ENCODE peak calls at places on chromosome 15, in eight cellular contexts. One of them, this sample, is unnamed.

GRCh38 chr15:65289261-65289854 is 2.7 kb upstream of the PARP16 start:
- DNase-seq in esophagus squamous epithelium: no peak
- DNase-seq in transverse colon: no peak
- DNase-seq in A549: no peak
- DNase-seq in stomach: no peak
- DNase-seq in K562: no peak
- DNase-seq in gastrocnemius medialis: no peak
- DNase-seq in HCT116: no peak
- DNase-seq in this sample: no peak

GRCh38 chr15:67421105-67421504 is 99.8 kb upstream of the C15orf61 start:
- DNase-seq in esophagus squamous epithelium: no peak
- DNase-seq in transverse colon: no peak
- DNase-seq in A549: no peak
- DNase-seq in stomach: no peak
- DNase-seq in K562: no peak
- DNase-seq in gastrocnemius medialis: no peak
- DNase-seq in HCT116: no peak
- DNase-seq in this sample: no peak

GRCh38 chr15:28786521-28786920 is 61.9 kb downstream of the GOLGA6L7 start:
- DNase-seq in esophagus squamous epithelium: no peak
- DNase-seq in transverse colon: no peak
- DNase-seq in A549: no peak
- DNase-seq in stomach: no peak
- DNase-seq in K562: no peak
- DNase-seq in gastrocnemius medialis: no peak
- DNase-seq in HCT116: no peak
- DNase-seq in this sample: no peak

GRCh38 chr15:51731549-51732267 is 5.7 kb downstream of the LYSMD2 start:
- DNase-seq in esophagus squamous epithelium: no peak
- DNase-seq in transverse colon: peak; percentile 28
- DNase-seq in A549: no peak
- DNase-seq in stomach: peak; percentile 39
- DNase-seq in K562: peak; percentile 21
- DNase-seq in gastrocnemius medialis: no peak
- DNase-seq in HCT116: no peak
- DNase-seq in this sample: peak; percentile 80

GRCh38 chr15:70936326-70936725 is 43.7 kb downstream of the LRRC49 start:
- DNase-seq in esophagus squamous epithelium: no peak
- DNase-seq in transverse colon: no peak
- DNase-seq in A549: no peak
- DNase-seq in stomach: no peak
- DNase-seq in K562: no peak
- DNase-seq in gastrocnemius medialis: no peak
- DNase-seq in HCT116: no peak
- DNase-seq in this sample: no peak

GRCh38 chr15:35055416-35056105 is 29.5 kb downstream of the NANOGP8 start:
- DNase-seq in esophagus squamous epithelium: no peak
- DNase-seq in transverse colon: no peak
- DNase-seq in A549: no peak
- DNase-seq in stomach: no peak
- DNase-seq in K562: no peak
- DNase-seq in gastrocnemius medialis: no peak
- DNase-seq in HCT116: no peak
- DNase-seq in this sample: no peak

GRCh38 chr15:25701716-25702465 is 161.2 kb downstream of the ATP10A start:
- DNase-seq in esophagus squamous epithelium: no peak
- DNase-seq in transverse colon: no peak
- DNase-seq in A549: no peak
- DNase-seq in stomach: no peak
- DNase-seq in K562: no peak
- DNase-seq in gastrocnemius medialis: no peak
- DNase-seq in HCT116: no peak
- DNase-seq in this sample: no peak

GRCh38 chr15:54594115-54594514 is 602.6 kb downstream of the RSL24D1 start:
- DNase-seq in esophagus squamous epithelium: no peak
- DNase-seq in transverse colon: no peak
- DNase-seq in A549: no peak
- DNase-seq in stomach: no peak
- DNase-seq in K562: no peak
- DNase-seq in gastrocnemius medialis: no peak
- DNase-seq in HCT116: no peak
- DNase-seq in this sample: no peak

GRCh38 chr15:40441736-40442531 is 1.2 kb downstream of the BAHD1 start:
- DNase-seq in esophagus squamous epithelium: no peak
- DNase-seq in transverse colon: peak; percentile 30
- DNase-seq in A549: no peak
- DNase-seq in stomach: no peak
- DNase-seq in K562: peak; percentile 44
- DNase-seq in gastrocnemius medialis: no peak
- DNase-seq in HCT116: no peak
- DNase-seq in this sample: no peak

GRCh38 chr15:92845109-92845508 is 55.0 kb upstream of the CHD2 start:
- DNase-seq in esophagus squamous epithelium: no peak
- DNase-seq in transverse colon: no peak
- DNase-seq in A549: no peak
- DNase-seq in stomach: no peak
- DNase-seq in K562: no peak
- DNase-seq in gastrocnemius medialis: no peak
- DNase-seq in HCT116: no peak
- DNase-seq in this sample: no peak

GRCh38 chr15:45919806-45920205 is 285.0 kb downstream of the SQOR start:
- DNase-seq in esophagus squamous epithelium: no peak
- DNase-seq in transverse colon: no peak
- DNase-seq in A549: peak; percentile 39
- DNase-seq in stomach: no peak
- DNase-seq in K562: no peak
- DNase-seq in gastrocnemius medialis: no peak
- DNase-seq in HCT116: no peak
- DNase-seq in this sample: no peak

GRCh38 chr15:87711011-87711410 is 545.5 kb downstream of the NTRK3 start:
- DNase-seq in esophagus squamous epithelium: no peak
- DNase-seq in transverse colon: no peak
- DNase-seq in A549: no peak
- DNase-seq in stomach: no peak
- DNase-seq in K562: no peak
- DNase-seq in gastrocnemius medialis: no peak
- DNase-seq in HCT116: no peak
- DNase-seq in this sample: no peak

GRCh38 chr15:35507932-35508638 is 37.9 kb downstream of the DPH6 start:
- DNase-seq in esophagus squamous epithelium: no peak
- DNase-seq in transverse colon: no peak
- DNase-seq in A549: no peak
- DNase-seq in stomach: no peak
- DNase-seq in K562: no peak
- DNase-seq in gastrocnemius medialis: no peak
- DNase-seq in HCT116: no peak
- DNase-seq in this sample: no peak

GRCh38 chr15:99054025-99054387 is 46.4 kb upstream of the PGPEP1L start:
- DNase-seq in esophagus squamous epithelium: no peak
- DNase-seq in transverse colon: no peak
- DNase-seq in A549: no peak
- DNase-seq in stomach: no peak
- DNase-seq in K562: no peak
- DNase-seq in gastrocnemius medialis: peak; percentile 72
- DNase-seq in HCT116: no peak
- DNase-seq in this sample: no peak
- H3K4me1 ChIP-seq in esophagus squamous epithelium: peaks cover 10% of the 10 kb centered on the region
- H3K4me1 ChIP-seq in transverse colon: peaks cover 4% of the 10 kb centered on the region
- H3K4me1 ChIP-seq in A549: peaks cover 20% of the 10 kb centered on the region
- H3K4me1 ChIP-seq in stomach: peaks cover 8% of the 10 kb centered on the region
- H3K4me1 ChIP-seq in K562: peaks cover 2% of the 10 kb centered on the region
- H3K4me1 ChIP-seq in gastrocnemius medialis: peaks cover 23% of the 10 kb centered on the region
- H3K4me1 ChIP-seq in HCT116: peaks cover 4% of the 10 kb centered on the region
- H3K4me1 ChIP-seq in this sample: peaks cover 12% of the 10 kb centered on the region

GRCh38 chr15:31327674-31328424 is 1.2 kb downstream of the KLF13 start:
- DNase-seq in esophagus squamous epithelium: no peak
- DNase-seq in transverse colon: peak; percentile 82
- DNase-seq in A549: peak; percentile 38
- DNase-seq in stomach: peak; percentile 76
- DNase-seq in K562: peak; percentile 70
- DNase-seq in gastrocnemius medialis: no peak
- DNase-seq in HCT116: no peak
- DNase-seq in this sample: no peak

GRCh38 chr15:31324739-31325431 is 1.8 kb upstream of the KLF13 start:
- DNase-seq in esophagus squamous epithelium: no peak
- DNase-seq in transverse colon: no peak
- DNase-seq in A549: no peak
- DNase-seq in stomach: no peak
- DNase-seq in K562: no peak
- DNase-seq in gastrocnemius medialis: no peak
- DNase-seq in HCT116: no peak
- DNase-seq in this sample: no peak

GRCh38 chr15:31326729-31327673 is at the start of gene KLF13:
- DNase-seq in esophagus squamous epithelium: no peak
- DNase-seq in transverse colon: peak; percentile 76
- DNase-seq in A549: peak; percentile 54
- DNase-seq in stomach: peak; percentile 74
- DNase-seq in K562: peak; percentile 55
- DNase-seq in gastrocnemius medialis: no peak
- DNase-seq in HCT116: no peak
- DNase-seq in this sample: no peak

GRCh38 chr15:31325432-31325975 is 1.1 kb upstream of the KLF13 start:
- DNase-seq in esophagus squamous epithelium: no peak
- DNase-seq in transverse colon: peak; percentile 77
- DNase-seq in A549: peak; percentile 43
- DNase-seq in stomach: peak; percentile 64
- DNase-seq in K562: peak; percentile 28
- DNase-seq in gastrocnemius medialis: peak; percentile 43
- DNase-seq in HCT116: no peak
- DNase-seq in this sample: peak; percentile 93

DNA sequence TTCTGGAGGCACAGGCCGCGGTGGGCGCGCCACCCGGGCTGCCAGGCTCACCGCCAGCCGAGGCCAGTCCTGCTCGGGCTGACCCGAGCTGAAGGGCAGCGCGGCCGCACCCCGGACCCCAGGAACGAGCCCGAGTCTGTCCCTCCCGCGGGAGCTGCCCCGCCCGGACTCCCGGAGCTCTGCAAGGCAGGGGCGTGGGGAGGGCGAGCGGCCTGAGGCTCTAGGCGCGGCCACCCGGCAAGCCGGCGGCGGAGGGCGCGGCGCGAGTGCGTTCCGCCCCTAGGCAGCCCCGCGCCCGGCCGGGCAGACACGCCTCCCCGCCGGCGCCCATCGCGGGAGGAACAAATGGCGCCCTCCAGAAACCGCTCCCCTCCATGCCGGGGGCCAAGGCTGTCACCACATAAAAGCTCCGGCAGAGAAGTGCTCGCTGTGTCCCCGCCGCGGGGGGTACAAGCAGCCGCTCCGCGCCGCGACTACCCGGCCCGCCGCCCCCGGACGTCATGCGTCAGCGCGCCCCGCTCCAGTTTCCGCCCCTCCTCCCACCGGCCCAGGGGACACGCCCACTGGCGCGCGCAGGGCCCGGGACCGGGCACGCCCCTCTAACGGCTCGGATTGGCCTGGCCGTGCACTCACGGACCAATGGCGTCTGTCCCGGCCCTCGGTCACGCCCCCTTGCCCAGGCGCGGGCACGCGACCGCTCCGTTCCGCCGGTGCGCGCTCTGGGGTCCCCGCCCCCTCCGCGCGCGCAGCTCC is 483 bp upstream of the KLF13 start:
- DNase-seq in esophagus squamous epithelium: peak; percentile 92
- DNase-seq in transverse colon: peak; percentile 99
- DNase-seq in A549: peak; percentile 98
- DNase-seq in stomach: peak; percentile 99
- DNase-seq in K562: peak; percentile 99
- DNase-seq in gastrocnemius medialis: peak; percentile 97
- DNase-seq in HCT116: peak; percentile 91
- DNase-seq in this sample: peak; percentile 100
- TF ChIP-seq POLR2A in esophagus squamous epithelium: peak; percentile 68
- TF ChIP-seq POLR2A in transverse colon: peak; percentile 95
- TF ChIP-seq POLR2A in A549: no peak
- TF ChIP-seq POLR2A in stomach: peak; percentile 86
- TF ChIP-seq POLR2A in K562: peak; percentile 70
- TF ChIP-seq POLR2A in gastrocnemius medialis: peak; percentile 99
- TF ChIP-seq POLR2A in HCT116: peak; percentile 30
- TF ChIP-seq POLR2A in this sample: peak; percentile 94

GRCh38 chr15:77425104-77425503 is 4.4 kb downstream of the HMG20A start:
- DNase-seq in esophagus squamous epithelium: no peak
- DNase-seq in transverse colon: no peak
- DNase-seq in A549: no peak
- DNase-seq in stomach: no peak
- DNase-seq in K562: no peak
- DNase-seq in gastrocnemius medialis: no peak
- DNase-seq in HCT116: no peak
- DNase-seq in this sample: no peak

GRCh38 chr15:77430213-77430612 is 9.5 kb downstream of the HMG20A start:
- DNase-seq in esophagus squamous epithelium: no peak
- DNase-seq in transverse colon: no peak
- DNase-seq in A549: no peak
- DNase-seq in stomach: no peak
- DNase-seq in K562: no peak
- DNase-seq in gastrocnemius medialis: no peak
- DNase-seq in HCT116: no peak
- DNase-seq in this sample: no peak

GRCh38 chr15:77430652-77431051 is 10.0 kb downstream of the HMG20A start:
- DNase-seq in esophagus squamous epithelium: no peak
- DNase-seq in transverse colon: no peak
- DNase-seq in A549: no peak
- DNase-seq in stomach: no peak
- DNase-seq in K562: no peak
- DNase-seq in gastrocnemius medialis: no peak
- DNase-seq in HCT116: no peak
- DNase-seq in this sample: no peak

GRCh38 chr15:77426871-77427270 is 6.2 kb downstream of the HMG20A start:
- DNase-seq in esophagus squamous epithelium: no peak
- DNase-seq in transverse colon: no peak
- DNase-seq in A549: no peak
- DNase-seq in stomach: no peak
- DNase-seq in K562: no peak
- DNase-seq in gastrocnemius medialis: no peak
- DNase-seq in HCT116: no peak
- DNase-seq in this sample: no peak

GRCh38 chr15:77426377-77426776 is 5.7 kb downstream of the HMG20A start:
- DNase-seq in esophagus squamous epithelium: no peak
- DNase-seq in transverse colon: no peak
- DNase-seq in A549: no peak
- DNase-seq in stomach: no peak
- DNase-seq in K562: no peak
- DNase-seq in gastrocnemius medialis: no peak
- DNase-seq in HCT116: no peak
- DNase-seq in this sample: no peak
- H3K4me1 ChIP-seq in esophagus squamous epithelium: peaks cover 14% of the 10 kb centered on the region
- H3K4me1 ChIP-seq in transverse colon: no peaks in the 10 kb centered on the region
- H3K4me1 ChIP-seq in A549: peaks cover 11% of the 10 kb centered on the region
- H3K4me1 ChIP-seq in stomach: peaks cover 48% of the 10 kb centered on the region
- H3K4me1 ChIP-seq in K562: peaks cover 4% of the 10 kb centered on the region
- H3K4me1 ChIP-seq in gastrocnemius medialis: peaks cover 62% of the 10 kb centered on the region
- H3K4me1 ChIP-seq in HCT116: peaks cover 5% of the 10 kb centered on the region
- H3K4me1 ChIP-seq in this sample: peaks cover 38% of the 10 kb centered on the region

DNA sequence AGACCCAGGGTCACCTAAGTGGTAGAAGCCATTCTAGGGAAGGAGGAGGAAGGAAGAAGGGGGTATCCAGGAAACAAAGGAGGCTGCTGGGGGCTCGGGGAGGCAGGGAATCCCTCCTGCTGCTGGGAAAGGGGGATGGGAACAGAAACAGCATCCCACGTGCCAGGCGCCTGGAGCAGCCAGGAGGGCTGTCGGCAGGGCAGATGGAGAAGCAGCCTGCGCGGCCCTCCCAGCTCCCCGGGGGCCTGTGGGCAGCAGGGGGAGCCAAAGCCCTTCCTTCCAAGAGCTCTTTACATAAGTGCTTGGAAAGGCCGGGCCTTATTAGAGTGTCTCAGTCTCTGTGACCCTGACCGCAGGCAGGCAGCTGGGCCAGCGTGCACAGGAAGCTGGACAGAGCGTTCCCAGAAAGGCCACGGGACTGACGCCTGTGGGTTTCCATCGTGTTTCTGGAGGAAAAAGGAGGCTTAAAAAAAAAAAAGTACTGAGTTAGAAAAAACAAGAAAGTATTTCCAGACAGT is 24.8 kb downstream of the LOXL1 start:
- DNase-seq in esophagus squamous epithelium: peak; percentile 53
- DNase-seq in transverse colon: peak; percentile 85
- DNase-seq in A549: peak; percentile 80
- DNase-seq in stomach: peak; percentile 86
- DNase-seq in K562: peak; percentile 89
- DNase-seq in gastrocnemius medialis: peak; percentile 86
- DNase-seq in HCT116: no peak
- DNase-seq in this sample: peak; percentile 97
- TF ChIP-seq POLR2A in esophagus squamous epithelium: no peak
- TF ChIP-seq POLR2A in transverse colon: no peak
- TF ChIP-seq POLR2A in A549: no peak
- TF ChIP-seq POLR2A in stomach: no peak
- TF ChIP-seq POLR2A in K562: no peak
- TF ChIP-seq POLR2A in gastrocnemius medialis: no peak
- TF ChIP-seq POLR2A in HCT116: no peak
- TF ChIP-seq POLR2A in this sample: no peak

This sample was measured in esophagus muscularis mucosa.